ENCODE peak calls at places on chromosomes 1 and 21, in five cellular contexts. M is mucosa of descending colon, A is HEK293T, W is neural crest cell, Z is HT1080. T is an unnamed sample.

GRCh38 chr1:17887646-17888395 is 132.7 kb downstream of the ACTL8 start:
- DNase-seq in W (no peak), M (no peak), A (no peak), Z (no peak), T (no peak)

GRCh38 chr1:182046763-182047162 is 14.7 kb downstream of the ZNF648 start:
- DNase-seq in W (no peak), M (no peak), Z (no peak), A (no peak), T (no peak)

GRCh38 chr1:1272341-1273151 is 1.1 kb downstream of the UBE2J2 start:
- DNase-seq in M (peak), A (no peak), W (no peak), Z (peak), T (peak)

GRCh38 chr21:40215941-40216340 is 348.7 kb downstream of the PCP4 start:
- DNase-seq in Z (no peak), A (no peak), W (no peak), M (no peak), T (no peak)

GRCh38 chr1:229186373-229187056 is 84.4 kb upstream of the RAB4A start:
- DNase-seq in M (no peak), W (no peak), Z (no peak), A (no peak), T (no peak)

GRCh38 chr1:60950431-60951068 is 131.8 kb upstream of the NFIA start:
- DNase-seq in Z (no peak), M (no peak), W (no peak), A (no peak), T (no peak)

GRCh38 chr1:172647110-172647564 is 11.8 kb upstream of the FASLG start:
- DNase-seq in Z (peak), M (no peak), W (no peak), A (no peak), T (peak)

GRCh38 chr1:10917513-10918454 is 94.7 kb upstream of the TARDBP start:
- DNase-seq in Z (no peak), A (no peak), W (no peak), M (no peak), T (peak)

GRCh38 chr21:42031816-42032215 is 21.7 kb upstream of the ZBTB21 start:
- DNase-seq in W (no peak), Z (no peak), M (no peak), A (no peak), T (no peak)

GRCh38 chr1:26771643-26772321 is 16.0 kb upstream of the PIGV start:
- DNase-seq in Z (peak), W (no peak), A (peak), M (no peak), T (peak)

GRCh38 chr1:236137285-236137852 is 5.0 kb upstream of the GPR137B start:
- DNase-seq in W (no peak), M (no peak), Z (no peak), A (no peak), T (no peak)

GRCh38 chr1:106910798-106911197 is 145.7 kb upstream of the PRMT6 start:
- DNase-seq in M (no peak), W (no peak), A (no peak), Z (peak), T (no peak)

GRCh38 chr1:77511440-77511840 is 171.0 kb downstream of the ZZZ3 start:
- DNase-seq in A (no peak), M (no peak), Z (peak), W (no peak), T (peak)

GRCh38 chr1:107782192-107782845 is 182.7 kb downstream of the VAV3 start:
- DNase-seq in A (peak), W (peak), Z (peak), M (no peak), T (peak)

GRCh38 chr1:159171688-159172501 is 480 bp downstream of the CADM3 start:
- DNase-seq in M (peak), W (peak), A (no peak), Z (peak), T (no peak)

GRCh38 chr1:110300412-110300811 is 38.8 kb upstream of the RBM15 start:
- DNase-seq in W (no peak), M (no peak), A (no peak), Z (no peak), T (no peak)

GRCh38 chr21:41328660-41329300 is 12.2 kb downstream of the FAM3B start:
- DNase-seq in W (no peak), A (no peak), M (no peak), Z (peak), T (no peak)

GRCh38 chr1:155970531-155971167 is 7.7 kb downstream of the ARHGEF2 start:
- DNase-seq in A (no peak), W (no peak), M (peak), Z (peak), T (peak)

GRCh38 chr1:41539999-41540398 is 55.5 kb upstream of the EDN2 start:
- DNase-seq in W (no peak), A (no peak), M (no peak), Z (no peak), T (no peak)

GRCh38 chr21:38993561-38993960 is 187.8 kb downstream of the ETS2 start:
- DNase-seq in A (no peak), Z (peak), W (no peak), M (no peak), T (peak)

GRCh38 chr1:18534810-18535205 is 54.1 kb downstream of the KLHDC7A start:
- DNase-seq in M (no peak), Z (no peak), A (no peak), W (no peak), T (no peak)

GRCh38 chr1:35316264-35316663 is 47.8 kb downstream of the ZMYM4 start:
- DNase-seq in A (no peak), W (no peak), M (no peak), Z (no peak), T (no peak)

GRCh38 chr1:199851453-199851852 is 176.1 kb upstream of the NR5A2 start:
- DNase-seq in A (no peak), Z (no peak), W (no peak), M (no peak), T (no peak)

GRCh38 chr1:59046730-59047157 is 250.2 kb upstream of the FGGY start:
- DNase-seq in W (no peak), Z (no peak), M (no peak), A (no peak), T (peak)

GRCh38 chr1:8908388-8909151 is 30.1 kb upstream of the ENO1 start:
- DNase-seq in M (no peak), W (no peak), A (no peak), Z (no peak), T (peak)

GRCh38 chr1:244778356-244778755 is 57.1 kb upstream of the COX20 start:
- DNase-seq in M (no peak), Z (peak), W (no peak), A (no peak), T (peak)

GRCh38 chr1:206116191-206116872 is 856 bp downstream of the AVPR1B start:
- DNase-seq in Z (no peak), A (no peak), M (no peak), W (no peak), T (no peak)

GRCh38 chr1:75615664-75616435 is 4.9 kb upstream of the SLC44A5 start:
- DNase-seq in M (peak), A (peak), Z (no peak), W (peak), T (peak)

T was measured in RPMI7951.